ENCODE peak calls at places on chromosomes 11 and 22, in ten cellular contexts. N is kidney tubule cell; O is stimulated activated CD4-positive, alpha-beta T cell treated with anti-CD3 and anti-CD28 coated beads, Interleukin-2, amount 100 ng/mL, for 48 hours; Z is HFFc6; G is germinal center; W is adrenal gland; U is Ammon's horn; T is amniotic stem cell; R is HTR-8/SVneo; J is heart right ventricle. H is an unnamed sample.

GRCh38 chr11:102647430-102647829 is 22.3 kb upstream of the MMP20 start:
- DNase-seq in N (no peak), O (no peak), Z (no peak), G (no peak), W (no peak), U (no peak), T (no peak), R (no peak), J (no peak), H (no peak)

GRCh38 chr11:95575517-95575916 is 214.1 kb downstream of the FAM76B start:
- DNase-seq in N (no peak), O (no peak), Z (no peak), G (no peak), W (no peak), U (no peak), T (no peak), R (no peak), J (no peak), H (no peak)

GRCh38 chr11:123060265-123061000 is 1.5 kb downstream of the HSPA8 start:
- DNase-seq in N (peak; percentile 21), O (no peak), Z (no peak), G (no peak), W (no peak), U (no peak), T (no peak), R (no peak), J (no peak), H (no peak)

GRCh38 chr11:447923-448731 is 2.0 kb upstream of the PTDSS2 start:
- DNase-seq in N (peak; percentile 90), O (peak; percentile 99), Z (peak; percentile 78), G (peak; percentile 94), W (peak; percentile 94), U (peak; percentile 93), T (peak; percentile 84), R (peak; percentile 92), J (peak; percentile 97), H (peak; percentile 93)

GRCh38 chr11:61923166-61924015 is 6.0 kb upstream of the RAB3IL1 start:
- DNase-seq in N (peak; percentile 23), O (no peak), Z (peak; percentile 18), G (no peak), W (peak; percentile 92), U (no peak), T (peak; percentile 23), R (no peak), J (peak; percentile 70), H (no peak)

GRCh38 chr11:10742460-10743208 is 8.4 kb upstream of the CTR9 start:
- DNase-seq in N (peak; percentile 37), O (no peak), Z (peak; percentile 85), G (no peak), W (no peak), U (no peak), T (peak; percentile 48), R (no peak), J (no peak), H (no peak)

GRCh38 chr11:9575531-9576240 is 2.2 kb downstream of the WEE1 start:
- DNase-seq in N (no peak), O (no peak), Z (no peak), G (no peak), W (no peak), U (no peak), T (no peak), R (no peak), J (no peak), H (no peak)

GRCh38 chr11:6328321-6328720 is 8.0 kb upstream of the CAVIN3 start:
- DNase-seq in N (no peak), O (no peak), Z (no peak), G (no peak), W (no peak), U (no peak), T (no peak), R (no peak), J (no peak), H (no peak)

GRCh38 chr11:102485095-102485722 is 32.6 kb upstream of the TMEM123 start:
- DNase-seq in N (no peak), O (no peak), Z (no peak), G (no peak), W (peak; percentile 18), U (no peak), T (no peak), R (no peak), J (no peak), H (no peak)

GRCh38 chr22:30250713-30251267 is 4.2 kb upstream of the LIF start:
- DNase-seq in N (peak; percentile 99), O (no peak), Z (peak; percentile 48), G (no peak), W (no peak), U (no peak), T (no peak), R (no peak), J (no peak), H (no peak)

GRCh38 chr11:113806403-113806802 is 26.8 kb downstream of the CLDN25 start:
- DNase-seq in N (peak; percentile 16), O (no peak), Z (peak; percentile 31), G (peak; percentile 22), W (no peak), U (no peak), T (no peak), R (peak; percentile 28), J (no peak), H (no peak)

GRCh38 chr22:17097062-17097461 is 12.3 kb downstream of the IL17RA start:
- DNase-seq in N (no peak), O (no peak), Z (no peak), G (no peak), W (no peak), U (no peak), T (no peak), R (no peak), J (no peak), H (no peak)

GRCh38 chr11:65663634-65664200 is 1.0 kb upstream of the RELA start:
- DNase-seq in N (peak; percentile 49), O (peak; percentile 49), Z (no peak), G (no peak), W (peak; percentile 58), U (peak; percentile 71), T (no peak), R (peak; percentile 67), J (peak; percentile 69), H (peak; percentile 27)

GRCh38 chr22:40203568-40203967 is 25.8 kb downstream of the TNRC6B start:
- DNase-seq in N (peak; percentile 17), O (no peak), Z (no peak), G (peak; percentile 60), W (no peak), U (no peak), T (no peak), R (no peak), J (no peak), H (no peak)

GRCh38 chr11:95521862-95522261 is 267.7 kb downstream of the FAM76B start:
- DNase-seq in N (no peak), O (no peak), Z (no peak), G (no peak), W (no peak), U (no peak), T (no peak), R (no peak), J (no peak), H (no peak)

GRCh38 chr11:93770160-93770559 is 13.9 kb upstream of the MED17 start:
- DNase-seq in N (no peak), O (no peak), Z (no peak), G (no peak), W (no peak), U (no peak), T (no peak), R (no peak), J (no peak), H (no peak)

GRCh38 chr11:126109941-126110731 is 47.5 kb upstream of the CDON start:
- DNase-seq in N (peak; percentile 69), O (no peak), Z (peak; percentile 29), G (no peak), W (peak; percentile 86), U (peak; percentile 56), T (no peak), R (no peak), J (peak; percentile 43), H (no peak)

GRCh38 chr22:37521236-37521739 is 2.1 kb upstream of the CARD10 start:
- DNase-seq in N (no peak), O (no peak), Z (no peak), G (no peak), W (no peak), U (no peak), T (no peak), R (no peak), J (no peak), H (no peak)

GRCh38 chr22:44379817-44380560 is 67.2 kb upstream of the SHISAL1 start:
- DNase-seq in N (no peak), O (no peak), Z (no peak), G (no peak), W (no peak), U (no peak), T (no peak), R (no peak), J (no peak), H (no peak)

GRCh38 chr11:73478737-73479347 is 102.6 kb downstream of the RELT start:
- DNase-seq in N (peak; percentile 45), O (no peak), Z (peak; percentile 43), G (peak; percentile 13), W (no peak), U (peak; percentile 33), T (no peak), R (peak; percentile 61), J (no peak), H (no peak)

GRCh38 chr11:58006940-58007339 is 16.7 kb upstream of the OR9Q1 start:
- DNase-seq in N (peak; percentile 92), O (no peak), Z (peak; percentile 60), G (no peak), W (no peak), U (no peak), T (no peak), R (no peak), J (no peak), H (no peak)

GRCh38 chr11:7004482-7004881 is 15.7 kb downstream of the ZNF214 start:
- DNase-seq in N (peak; percentile 58), O (no peak), Z (peak; percentile 85), G (no peak), W (no peak), U (peak; percentile 21), T (no peak), R (no peak), J (no peak), H (no peak)

GRCh38 chr11:94705419-94705818 is 62.7 kb upstream of the AMOTL1 start:
- DNase-seq in N (no peak), O (no peak), Z (no peak), G (no peak), W (no peak), U (peak; percentile 5), T (no peak), R (no peak), J (peak; percentile 14), H (no peak)

GRCh38 chr11:111602865-111603632 is 800 bp downstream of the SIK2 start:
- DNase-seq in N (peak; percentile 43), O (peak; percentile 13), Z (peak; percentile 19), G (peak; percentile 38), W (peak; percentile 57), U (peak; percentile 74), T (no peak), R (no peak), J (peak; percentile 52), H (no peak)

GRCh38 chr11:38159038-38159437 is 1561.0 kb upstream of the RAG2 start:
- DNase-seq in N (no peak), O (no peak), Z (no peak), G (no peak), W (no peak), U (no peak), T (no peak), R (no peak), J (no peak), H (no peak)

H was measured in KG1.